ENCODE peak calls at places on chromosomes 13 and 19, in ten cellular contexts. D is HCT116, N is lung, F is left ventricle myocardium inferior, T is endodermal cell, R is neural progenitor cell, H is IMR-90, C is lower lobe of right lung, J is WERI-Rb-1, Z is neuronal stem cell. Q is an unnamed sample.

GRCh38 chr13:85729296-85729695 is 69.9 kb downstream of the SLITRK6 start:
- DNase-seq in D (no peak), N (no peak), F (no peak), T (no peak), R (no peak), H (peak; percentile 78), C (no peak), J (no peak), Z (no peak), Q (no peak)

GRCh38 chr13:95784891-95785290 is 108.0 kb downstream of the DNAJC3 start:
- DNase-seq in D (no peak), N (no peak), F (no peak), T (no peak), R (no peak), H (peak; percentile 49), C (no peak), J (no peak), Z (no peak), Q (no peak)

GRCh38 chr13:52141299-52141698 is 12.4 kb upstream of the NEK5 start:
- DNase-seq in D (no peak), N (no peak), F (no peak), T (no peak), R (no peak), H (no peak), C (no peak), J (no peak), Z (no peak), Q (no peak)

GRCh38 chr13:31160857-31161582 is 684 bp downstream of the HSPH1 start:
- DNase-seq in D (no peak), N (peak; percentile 69), F (peak; percentile 48), T (peak; percentile 73), R (peak; percentile 78), H (peak; percentile 75), C (peak; percentile 73), J (peak; percentile 22), Z (peak; percentile 36), Q (peak; percentile 72)

GRCh38 chr19:42412661-42413076 is 14.5 kb downstream of the LIPE start:
- DNase-seq in D (no peak), N (no peak), F (no peak), T (no peak), R (no peak), H (no peak), C (no peak), J (no peak), Z (no peak), Q (no peak)

GRCh38 chr19:8367327-8368001 is 3.5 kb downstream of the ANGPTL4 start:
- DNase-seq in D (no peak), N (peak; percentile 72), F (peak; percentile 91), T (peak; percentile 84), R (peak; percentile 68), H (peak; percentile 98), C (peak; percentile 81), J (peak; percentile 28), Z (peak; percentile 33), Q (peak; percentile 99)

GRCh38 chr19:7849631-7850428 is 19.8 kb downstream of the EVI5L start:
- DNase-seq in D (no peak), N (no peak), F (no peak), T (no peak), R (no peak), H (no peak), C (no peak), J (no peak), Z (no peak), Q (no peak)

GRCh38 chr13:92355213-92355612 is 871.4 kb upstream of the GPC6 start:
- DNase-seq in D (no peak), N (no peak), F (no peak), T (peak; percentile 76), R (peak; percentile 57), H (peak; percentile 5), C (no peak), J (peak; percentile 74), Z (no peak), Q (peak; percentile 29)

GRCh38 chr13:50991624-50992610 is 82.3 kb downstream of the RNASEH2B start:
- DNase-seq in D (no peak), N (no peak), F (no peak), T (no peak), R (no peak), H (no peak), C (no peak), J (no peak), Z (no peak), Q (peak; percentile 22)

GRCh38 chr13:23620211-23620610 is 50.0 kb downstream of the TNFRSF19 start:
- DNase-seq in D (no peak), N (no peak), F (no peak), T (no peak), R (no peak), H (no peak), C (no peak), J (no peak), Z (no peak), Q (peak; percentile 54)

GRCh38 chr13:100315522-100315921 is 226.6 kb downstream of the PCCA start:
- DNase-seq in D (no peak), N (no peak), F (no peak), T (no peak), R (no peak), H (no peak), C (no peak), J (no peak), Z (no peak), Q (no peak)

GRCh38 chr19:6466526-6467248 is 2.6 kb downstream of the CRB3 start:
- DNase-seq in D (no peak), N (no peak), F (no peak), T (no peak), R (no peak), H (no peak), C (no peak), J (no peak), Z (no peak), Q (no peak)

GRCh38 chr13:29434217-29434940 is 161.1 kb downstream of the SLC7A1 start:
- DNase-seq in D (no peak), N (no peak), F (no peak), T (no peak), R (no peak), H (no peak), C (no peak), J (no peak), Z (no peak), Q (peak; percentile 40)
- H3K27ac ChIP-seq in D (no peak overlapping the region), N (peak overlapping the region; percentile 90), F (peak overlapping the region; percentile 91), T (no peak overlapping the region), R (no peak overlapping the region), H (no peak overlapping the region), C (no peak overlapping the region), J (no peak overlapping the region), Z (no peak overlapping the region), Q (peak overlapping the region; percentile 48)

DNA sequence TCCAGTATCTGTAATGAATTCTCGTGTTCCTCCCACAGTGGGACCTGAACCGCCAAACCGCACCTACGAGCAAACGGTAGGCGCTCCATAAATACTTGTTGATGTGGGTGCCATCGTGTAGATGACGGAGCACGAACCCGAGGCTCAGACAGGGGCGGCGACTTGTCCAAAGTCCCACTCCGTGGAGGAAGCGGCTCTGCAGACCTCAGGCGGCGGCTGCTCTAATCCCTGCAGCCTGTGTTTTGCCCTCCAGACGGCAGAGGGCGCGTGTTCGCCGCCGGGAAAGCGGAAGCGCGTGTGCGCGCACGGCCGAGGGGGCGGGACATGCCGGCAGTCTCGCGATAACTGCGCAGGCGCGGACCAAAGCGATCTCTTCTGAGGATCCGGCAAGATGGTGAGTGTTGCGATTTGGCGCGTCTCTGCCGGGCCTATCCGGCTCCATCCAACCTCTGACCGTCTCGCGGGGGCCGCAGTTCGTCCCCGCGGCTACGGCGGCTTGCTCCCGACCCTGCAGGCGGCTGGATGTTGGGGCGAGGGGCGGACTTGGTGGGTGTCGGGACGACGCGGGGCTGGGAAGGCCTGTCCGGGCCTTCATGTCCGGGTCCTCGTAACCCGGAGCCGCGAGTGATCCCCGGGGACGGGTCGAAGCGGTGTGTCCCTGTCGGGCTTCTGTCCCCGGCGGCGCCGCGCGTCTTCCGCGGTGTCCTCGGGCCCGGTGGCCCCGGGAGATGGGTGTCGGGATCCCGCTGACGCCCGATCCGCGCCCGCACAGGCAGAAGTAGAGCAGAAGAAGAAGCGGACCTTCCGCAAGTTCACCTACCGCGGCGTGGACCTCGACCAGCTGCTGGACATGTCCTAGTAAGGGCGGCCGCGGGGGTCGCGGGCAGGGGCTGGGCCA is at the start of gene RPS15:
- DNase-seq in D (peak; percentile 90), N (peak; percentile 95), F (peak; percentile 95), T (peak; percentile 97), R (peak; percentile 97), H (peak; percentile 94), C (peak; percentile 96), J (peak; percentile 94), Z (peak; percentile 96), Q (peak; percentile 94)
- H3K36me3 ChIP-seq in D (peaks cover 49% of the 10 kb centered on the region), N (peaks cover 54% of the 10 kb centered on the region), F (peaks cover 62% of the 10 kb centered on the region), T (peaks cover 48% of the 10 kb centered on the region), R (peaks cover 11% of the 10 kb centered on the region), H (peaks cover 52% of the 10 kb centered on the region), C (peaks cover 66% of the 10 kb centered on the region), J (peaks cover 71% of the 10 kb centered on the region), Z (peaks cover 67% of the 10 kb centered on the region), Q (peaks cover 53% of the 10 kb centered on the region)

GRCh38 chr13:113616281-113616906 is 31.8 kb downstream of the TFDP1 start:
- DNase-seq in D (no peak), N (no peak), F (no peak), T (no peak), R (no peak), H (peak; percentile 43), C (no peak), J (no peak), Z (no peak), Q (no peak)

GRCh38 chr13:113613789-113614379 is 29.3 kb downstream of the TFDP1 start:
- DNase-seq in D (no peak), N (no peak), F (no peak), T (no peak), R (no peak), H (no peak), C (no peak), J (no peak), Z (no peak), Q (no peak)

GRCh38 chr13:113618455-113618854 is 33.9 kb downstream of the TFDP1 start:
- DNase-seq in D (no peak), N (no peak), F (no peak), T (no peak), R (no peak), H (no peak), C (no peak), J (no peak), Z (no peak), Q (no peak)

GRCh38 chr13:113620036-113620435 is 35.5 kb downstream of the TFDP1 start:
- DNase-seq in D (no peak), N (no peak), F (peak; percentile 5), T (no peak), R (no peak), H (no peak), C (peak; percentile 27), J (peak; percentile 59), Z (no peak), Q (no peak)

GRCh38 chr13:113616991-113617749 is 32.6 kb downstream of the TFDP1 start:
- DNase-seq in D (no peak), N (no peak), F (no peak), T (peak; percentile 76), R (peak; percentile 86), H (peak; percentile 72), C (no peak), J (no peak), Z (peak; percentile 62), Q (peak; percentile 7)
- H3K27ac ChIP-seq in D (no peak overlapping the region), N (no peak overlapping the region), F (no peak overlapping the region), T (peak overlapping the region; percentile 37), R (peak overlapping the region; percentile 85), H (peak overlapping the region; percentile 30), C (no peak overlapping the region), J (no peak overlapping the region), Z (peak overlapping the region; percentile 81), Q (no peak overlapping the region)

DNA sequence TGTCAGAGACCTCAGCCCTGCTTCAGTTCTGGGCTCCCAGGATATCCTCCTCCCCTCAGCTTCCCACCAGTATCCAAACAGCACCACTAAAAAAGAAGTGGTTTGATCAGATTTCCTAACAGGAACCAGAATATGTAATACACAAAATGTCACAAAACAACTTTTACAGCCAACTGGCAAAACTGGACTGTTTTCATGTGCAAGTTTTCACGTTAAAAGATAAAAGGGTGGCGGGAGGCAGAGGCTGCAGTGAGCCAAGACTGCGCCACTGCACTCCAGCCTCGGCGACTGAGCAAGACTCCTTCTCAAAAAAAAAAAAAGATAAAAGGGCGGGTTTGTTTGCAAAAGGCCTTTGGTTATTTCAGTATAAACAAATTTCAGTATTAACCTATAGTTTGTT is 13.1 kb downstream of the PCID2 start:
- DNase-seq in D (no peak), N (no peak), F (no peak), T (no peak), R (no peak), H (no peak), C (no peak), J (no peak), Z (no peak), Q (no peak)
- H3K36me3 ChIP-seq in D (peaks cover 79% of the 10 kb centered on the region), N (peaks cover 36% of the 10 kb centered on the region), F (peaks cover 97% of the 10 kb centered on the region), T (peaks cover 93% of the 10 kb centered on the region), R (peaks cover 13% of the 10 kb centered on the region), H (peaks cover 44% of the 10 kb centered on the region), C (peaks cover 98% of the 10 kb centered on the region), J (peaks cover 100% of the 10 kb centered on the region), Z (peaks cover 99% of the 10 kb centered on the region), Q (peaks cover 50% of the 10 kb centered on the region)